ENCODE peak calls at places on chromosome 4, in six cellular contexts. J, A, C, E, L and B are unnamed samples.

GRCh38 chr4:121668368-121669162 is 28.2 kb downstream of the ANXA5 start:
- DNase-seq in J (no peak), A (no peak), C (no peak), E (no peak), L (no peak), B (no peak)

GRCh38 chr4:125115476-125115875 is 199.3 kb upstream of the FAT4 start:
- DNase-seq in J (no peak), A (no peak), C (no peak), E (no peak), L (no peak), B (no peak)

GRCh38 chr4:114636192-114636935 is 37.8 kb downstream of the UGT8 start:
- DNase-seq in J (no peak), A (no peak), C (no peak), E (no peak), L (no peak), B (no peak)

GRCh38 chr4:25489221-25489797 is 112.2 kb downstream of the ANAPC4 start:
- DNase-seq in J (no peak), A (no peak), C (no peak), E (no peak), L (no peak), B (no peak)

GRCh38 chr4:152668338-152668964 is 11.3 kb downstream of the TMEM154 start:
- DNase-seq in J (no peak), A (no peak), C (no peak), E (no peak), L (peak; percentile 39), B (no peak)

GRCh38 chr4:16642897-16643296 is 255.5 kb downstream of the LDB2 start:
- DNase-seq in J (no peak), A (no peak), C (no peak), E (no peak), L (no peak), B (no peak)

GRCh38 chr4:57091657-57092162 is 18.5 kb downstream of the IGFBP7 start:
- DNase-seq in J (no peak), A (no peak), C (no peak), E (peak; percentile 50), L (no peak), B (no peak)

GRCh38 chr4:106365613-106366012 is 3.0 kb downstream of the GIMD1 start:
- DNase-seq in J (no peak), A (no peak), C (no peak), E (no peak), L (no peak), B (no peak)

GRCh38 chr4:2643555-2643954 is 107.1 kb downstream of the FAM193A start:
- DNase-seq in J (no peak), A (no peak), C (no peak), E (no peak), L (no peak), B (no peak)

GRCh38 chr4:124044867-124045266 is 648.3 kb downstream of the SPRY1 start:
- DNase-seq in J (no peak), A (no peak), C (no peak), E (no peak), L (peak; percentile 23), B (no peak)

GRCh38 chr4:61540944-61541343 is 340.8 kb downstream of the ADGRL3 start:
- DNase-seq in J (no peak), A (no peak), C (no peak), E (no peak), L (no peak), B (no peak)

GRCh38 chr4:170025523-170026252 is 507 bp downstream of the MFAP3L start:
- DNase-seq in J (no peak), A (peak; percentile 18), C (no peak), E (no peak), L (no peak), B (no peak)

GRCh38 chr4:82360298-82361177 is 13.3 kb downstream of the HNRNPD start:
- DNase-seq in J (no peak), A (no peak), C (no peak), E (no peak), L (peak; percentile 50), B (no peak)

GRCh38 chr4:8817081-8817812 is 54.4 kb downstream of the HMX1 start:
- DNase-seq in J (no peak), A (no peak), C (no peak), E (no peak), L (no peak), B (no peak)

GRCh38 chr4:61204353-61204752 is 4.2 kb downstream of the ADGRL3 start:
- DNase-seq in J (no peak), A (no peak), C (no peak), E (no peak), L (no peak), B (no peak)

GRCh38 chr4:35725131-35725530 is 519.2 kb downstream of the ARAP2 start:
- DNase-seq in J (no peak), A (no peak), C (no peak), E (peak; percentile 18), L (peak; percentile 2), B (no peak)

GRCh38 chr4:129972257-129972656 is 876.3 kb downstream of the C4orf33 start:
- DNase-seq in J (no peak), A (no peak), C (no peak), E (no peak), L (no peak), B (no peak)

GRCh38 chr4:69896530-69897116 is 34.2 kb upstream of the CSN1S1 start:
- DNase-seq in J (no peak), A (no peak), C (no peak), E (no peak), L (no peak), B (no peak)

GRCh38 chr4:610411-611261 is 14.7 kb upstream of the PDE6B start:
- DNase-seq in J (no peak), A (no peak), C (no peak), E (no peak), L (no peak), B (no peak)

GRCh38 chr4:154503598-154503997 is 12.0 kb upstream of the DCHS2 start:
- DNase-seq in J (no peak), A (no peak), C (no peak), E (no peak), L (peak; percentile 38), B (no peak)

GRCh38 chr4:72446353-72447055 is 122.5 kb downstream of the ADAMTS3 start:
- DNase-seq in J (no peak), A (no peak), C (no peak), E (no peak), L (no peak), B (no peak)

GRCh38 chr4:88643932-88644331 is 51.7 kb downstream of the HERC3 start:
- DNase-seq in J (no peak), A (no peak), C (no peak), E (no peak), L (no peak), B (no peak)